ENCODE peak calls at places on chromosomes 11 and 22, in five cellular contexts. Z, I, C, J and V are unnamed samples.

GRCh38 chr11:2945757-2946287 is 16.6 kb upstream of the PHLDA2 start:
- DNase-seq in Z (no peak), I (no peak), C (no peak), J (no peak), V (no peak)

GRCh38 chr22:22410121-22410520 is 98.4 kb downstream of the ZNF280B start:
- DNase-seq in Z (no peak), I (no peak), C (peak; percentile 74), J (peak; percentile 45), V (peak; percentile 57)

GRCh38 chr11:96385187-96385586 is 4.5 kb downstream of the CCDC82 start:
- DNase-seq in Z (no peak), I (no peak), C (no peak), J (no peak), V (no peak)

GRCh38 chr11:62777389-62777788 is 6.2 kb downstream of the TAF6L start:
- DNase-seq in Z (no peak), I (no peak), C (no peak), J (no peak), V (no peak)

GRCh38 chr11:92149996-92150395 is 74.6 kb upstream of the FAT3 start:
- DNase-seq in Z (no peak), I (no peak), C (no peak), J (no peak), V (peak; percentile 6)

GRCh38 chr22:47199949-47200272 is 437.5 kb downstream of the TBC1D22A start:
- DNase-seq in Z (no peak), I (no peak), C (no peak), J (no peak), V (no peak)

GRCh38 chr11:125514336-125515101 is 18.5 kb upstream of the FEZ1 start:
- DNase-seq in Z (no peak), I (no peak), C (no peak), J (no peak), V (peak; percentile 94)

GRCh38 chr22:41469218-41469851 is 418 bp downstream of the ACO2 start:
- DNase-seq in Z (no peak), I (no peak), C (no peak), J (peak; percentile 61), V (no peak)

GRCh38 chr11:83521647-83522596 is 235.8 kb upstream of the CCDC90B start:
- DNase-seq in Z (no peak), I (no peak), C (no peak), J (no peak), V (peak; percentile 1)

GRCh38 chr22:24424001-24424900 is 3.1 kb upstream of the ADORA2A start:
- DNase-seq in Z (no peak), I (no peak), C (no peak), J (peak; percentile 57), V (no peak)

GRCh38 chr22:37632174-37633081 is 7.0 kb upstream of the SH3BP1 start:
- DNase-seq in Z (no peak), I (no peak), C (no peak), J (no peak), V (no peak)

GRCh38 chr11:134736251-134737072 is 324.4 kb upstream of the B3GAT1 start:
- DNase-seq in Z (no peak), I (no peak), C (no peak), J (no peak), V (no peak)

GRCh38 chr11:40271361-40271760 is 1188.1 kb downstream of the LRRC4C start:
- DNase-seq in Z (no peak), I (no peak), C (no peak), J (no peak), V (no peak)

GRCh38 chr22:17120711-17121234 is 387 bp downstream of the TMEM121B start:
- DNase-seq in Z (no peak), I (peak; percentile 59), C (no peak), J (no peak), V (no peak)

GRCh38 chr11:99271527-99271926 is 250.8 kb downstream of the CNTN5 start:
- DNase-seq in Z (no peak), I (peak; percentile 11), C (no peak), J (no peak), V (no peak)

GRCh38 chr22:32353292-32353691 is 4.4 kb upstream of the RFPL3 start:
- DNase-seq in Z (no peak), I (no peak), C (no peak), J (no peak), V (no peak)

GRCh38 chr22:22576244-22576988 is 17.4 kb upstream of the PRAME start:
- DNase-seq in Z (no peak), I (peak; percentile 43), C (no peak), J (peak; percentile 10), V (peak; percentile 68)

GRCh38 chr11:119207607-119208006 is 1.5 kb downstream of the CBL start:
- DNase-seq in Z (no peak), I (no peak), C (no peak), J (no peak), V (no peak)

GRCh38 chr11:110182886-110183285 is 89.7 kb downstream of the ZC3H12C start:
- DNase-seq in Z (peak; percentile 41), I (no peak), C (no peak), J (no peak), V (no peak)

GRCh38 chr11:99418927-99419707 is 398.4 kb downstream of the CNTN5 start:
- DNase-seq in Z (no peak), I (no peak), C (no peak), J (no peak), V (no peak)

GRCh38 chr11:73072935-73073481 is 69.1 kb downstream of the FCHSD2 start:
- DNase-seq in Z (no peak), I (no peak), C (no peak), J (peak; percentile 38), V (peak; percentile 11)

GRCh38 chr11:12402691-12403120 is 25.3 kb downstream of the PARVA start:
- DNase-seq in Z (no peak), I (no peak), C (no peak), J (no peak), V (no peak)

GRCh38 chr22:35684270-35684700 is 33.4 kb upstream of the APOL5 start:
- DNase-seq in Z (no peak), I (peak; percentile 26), C (no peak), J (no peak), V (peak; percentile 34)